ENCODE peak calls at places on chromosomes 4 and X, in five cellular contexts. D is fibroblast of mammary gland; V is NB4; K is CD8-positive, alpha-beta T cell; R is GM12865. B is an unnamed sample.

GRCh38 chr4:53366301-53366716 is 448 bp upstream of the SCFD2 start:
- DNase-seq in D (no peak), V (no peak), K (no peak), R (peak), B (peak)

GRCh38 chr4:99405433-99406115 is 29.6 kb downstream of the ADH7 start:
- DNase-seq in D (peak), V (peak), K (peak), R (peak), B (peak)

GRCh38 chr4:94507708-94508107 is 56.0 kb downstream of the PDLIM5 start:
- DNase-seq in D (peak), V (peak), K (no peak), R (no peak), B (no peak)

GRCh38 chr4:173334891-173335754 is 965 bp upstream of the HMGB2 start:
- DNase-seq in D (peak), V (peak), K (peak), R (peak), B (peak)

GRCh38 chrX:130111220-130111934 is 1.1 kb upstream of the ELF4 start:
- DNase-seq in D (no peak), V (peak), K (no peak), R (peak), B (no peak)

GRCh38 chr4:43853565-43854345 is 594.9 kb downstream of the KCTD8 start:
- DNase-seq in D (no peak), V (no peak), K (no peak), R (no peak), B (no peak)

GRCh38 chr4:48340276-48340904 is 939 bp upstream of the SLAIN2 start:
- DNase-seq in D (peak), V (peak), K (no peak), R (peak), B (no peak)

GRCh38 chrX:150499240-150499639 is 69.2 kb upstream of the MTM1 start:
- DNase-seq in D (no peak), V (no peak), K (no peak), R (no peak), B (no peak)

GRCh38 chrX:6904178-6904577 is 243.3 kb upstream of the STS start:
- DNase-seq in D (no peak), V (no peak), K (no peak), R (no peak), B (no peak)

GRCh38 chrX:130741151-130741550 is 161.9 kb downstream of the ENOX2 start:
- DNase-seq in D (no peak), V (no peak), K (no peak), R (no peak), B (no peak)

GRCh38 chrX:22349116-22349515 is 76.4 kb downstream of the CBLL2 start:
- DNase-seq in D (peak), V (no peak), K (no peak), R (no peak), B (no peak)

GRCh38 chr4:79597266-79597665 is 189.2 kb upstream of the GK2 start:
- DNase-seq in D (peak), V (peak), K (no peak), R (no peak), B (no peak)

GRCh38 chr4:166174717-166175510 is 301.9 kb downstream of the TLL1 start:
- DNase-seq in D (peak), V (peak), K (no peak), R (no peak), B (no peak)

GRCh38 chr4:145956288-145956890 is 17.8 kb upstream of the ZNF827 start:
- DNase-seq in D (peak), V (peak), K (peak), R (peak), B (peak)

GRCh38 chr4:184728858-184729257 is 5.0 kb downstream of the CENPU start:
- DNase-seq in D (peak), V (no peak), K (no peak), R (no peak), B (no peak)

GRCh38 chr4:153215976-153216375 is 11.7 kb downstream of the TRIM2 start:
- DNase-seq in D (peak), V (no peak), K (no peak), R (no peak), B (no peak)

GRCh38 chrX:30530591-30530990 is 47.0 kb downstream of the TASL start:
- DNase-seq in D (peak), V (no peak), K (no peak), R (no peak), B (no peak)

DNA sequence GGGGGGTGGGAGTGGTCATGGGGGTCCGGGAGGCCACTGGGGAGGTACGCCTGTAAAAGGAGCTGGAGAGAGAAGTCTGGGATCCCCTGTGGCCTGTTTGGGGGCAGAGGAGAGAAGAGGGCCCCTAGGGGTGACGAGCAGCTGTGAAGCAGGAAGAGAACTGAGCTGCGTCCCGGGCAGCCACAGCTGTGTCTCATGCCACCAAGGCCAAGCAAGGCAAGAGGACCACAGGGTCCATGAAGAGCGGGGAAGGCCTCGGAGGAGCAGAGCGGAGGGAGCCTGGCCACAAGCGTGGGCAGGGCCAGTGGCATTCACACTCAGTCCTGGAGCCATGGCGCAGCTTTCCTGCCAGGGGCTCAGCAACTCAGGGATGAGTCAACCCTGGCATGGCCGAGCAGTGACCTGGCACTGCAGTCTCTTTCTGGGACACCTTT is 13.6 kb upstream of the NAT8L start:
- DNase-seq in D (no peak), V (peak), K (no peak), R (no peak), B (peak)
- TF ChIP-seq CTCF in D (no peak), V (no peak), K (no peak), R (no peak), B (no peak)

DNA sequence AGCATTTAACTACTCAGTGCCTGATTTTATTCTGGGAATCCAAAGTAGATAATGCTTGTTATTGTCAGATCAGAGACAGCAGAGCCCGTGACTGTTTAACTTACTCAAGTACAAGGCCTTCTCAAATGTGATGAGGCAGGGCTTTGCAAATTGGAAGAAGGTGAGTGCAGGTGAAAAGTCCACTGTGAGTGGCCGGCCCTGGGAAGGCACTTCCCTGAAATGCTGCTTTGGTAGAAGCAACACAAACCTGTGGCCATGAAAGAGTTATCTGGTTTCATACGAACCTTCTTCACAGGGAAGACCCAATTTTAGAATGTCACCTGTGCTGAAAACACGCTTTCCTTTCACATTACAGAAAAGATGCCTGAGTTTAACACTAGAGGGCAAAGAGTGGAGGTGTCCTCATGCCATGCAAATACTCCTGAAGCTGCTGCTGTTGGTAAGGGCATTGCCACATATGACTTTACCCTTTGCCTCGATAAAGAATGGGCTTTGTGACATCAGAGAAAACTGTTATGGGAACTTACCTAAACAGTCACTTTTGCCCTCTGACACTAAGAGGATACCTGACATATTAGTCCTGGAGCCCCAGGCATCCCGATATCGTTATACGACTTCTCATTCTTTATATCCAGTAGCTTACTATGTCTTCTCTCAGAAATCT is 8.0 kb downstream of the PPARGC1A start:
- DNase-seq in D (no peak), V (no peak), K (no peak), R (peak), B (no peak)
- TF ChIP-seq CTCF in D (peak), V (no peak), K (no peak), R (no peak), B (no peak)

GRCh38 chr4:102715057-102715456 is 45.7 kb downstream of the MANBA start:
- DNase-seq in D (peak), V (no peak), K (no peak), R (peak), B (no peak)
- TF ChIP-seq CTCF in D (peak), V (no peak), K (no peak), R (no peak), B (peak)

DNA sequence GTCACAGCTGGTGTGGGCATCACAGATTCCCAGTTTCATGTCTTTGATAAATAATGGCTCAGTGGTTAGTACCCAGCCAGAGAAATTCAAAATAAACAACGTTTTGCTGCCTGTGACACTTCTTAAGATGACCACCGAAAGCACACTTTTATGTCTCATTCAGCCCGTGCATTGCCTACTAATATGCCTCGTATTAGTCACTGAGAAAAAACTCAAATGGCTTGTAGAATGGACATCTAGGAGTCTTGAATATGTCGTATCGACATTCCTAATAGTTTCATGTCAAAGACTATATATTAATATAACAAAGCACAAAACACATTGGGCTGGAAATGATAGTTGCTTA is 103.9 kb upstream of the FAT1 start:
- DNase-seq in D (no peak), V (no peak), K (no peak), R (no peak), B (no peak)
- TF ChIP-seq CTCF in D (no peak), V (no peak), K (no peak), R (no peak), B (no peak)

B was measured in GM10248.